ENCODE peak calls at places on chromosomes 6 and 20, in six cellular contexts. M is heart right ventricle, T is ovary, D is Caco-2, O is cardiac fibroblast, G is IMR-90. R is an unnamed sample.

GRCh38 chr6:2218866-2219265 is 26.5 kb downstream of the GMDS start:
- DNase-seq in M (no peak), T (no peak), D (no peak), O (no peak), G (no peak), R (no peak)

GRCh38 chr20:57830515-57830895 is 120.7 kb upstream of the PMEPA1 start:
- DNase-seq in M (no peak), T (no peak), D (no peak), O (no peak), G (no peak), R (no peak)

GRCh38 chr6:106540432-106540831 is 88.9 kb downstream of the RTN4IP1 start:
- DNase-seq in M (no peak), T (no peak), D (no peak), O (no peak), G (no peak), R (no peak)

GRCh38 chr20:57619053-57619831 is 984 bp downstream of the ZBP1 start:
- DNase-seq in M (no peak), T (no peak), D (no peak), O (no peak), G (no peak), R (no peak)

GRCh38 chr6:26118999-26119398 is 31.8 kb downstream of the HFE start:
- DNase-seq in M (no peak), T (no peak), D (no peak), O (peak; percentile 61), G (peak; percentile 74), R (no peak)

GRCh38 chr20:12914804-12915203 is 94.0 kb upstream of the SPTLC3 start:
- DNase-seq in M (no peak), T (no peak), D (no peak), O (no peak), G (no peak), R (no peak)

GRCh38 chr6:148175511-148176188 is 167.0 kb upstream of the SASH1 start:
- DNase-seq in M (no peak), T (no peak), D (no peak), O (peak; percentile 32), G (peak; percentile 46), R (no peak)

GRCh38 chr6:92479821-92480220 is 939.5 kb downstream of the EPHA7 start:
- DNase-seq in M (no peak), T (no peak), D (no peak), O (no peak), G (peak; percentile 0), R (no peak)

GRCh38 chr6:14518515-14519217 is 401.1 kb downstream of the CD83 start:
- DNase-seq in M (no peak), T (no peak), D (no peak), O (peak; percentile 30), G (peak; percentile 12), R (peak; percentile 41)

GRCh38 chr20:60650087-60650486 is 602.0 kb upstream of the CDH4 start:
- DNase-seq in M (no peak), T (no peak), D (no peak), O (no peak), G (no peak), R (no peak)

DNA sequence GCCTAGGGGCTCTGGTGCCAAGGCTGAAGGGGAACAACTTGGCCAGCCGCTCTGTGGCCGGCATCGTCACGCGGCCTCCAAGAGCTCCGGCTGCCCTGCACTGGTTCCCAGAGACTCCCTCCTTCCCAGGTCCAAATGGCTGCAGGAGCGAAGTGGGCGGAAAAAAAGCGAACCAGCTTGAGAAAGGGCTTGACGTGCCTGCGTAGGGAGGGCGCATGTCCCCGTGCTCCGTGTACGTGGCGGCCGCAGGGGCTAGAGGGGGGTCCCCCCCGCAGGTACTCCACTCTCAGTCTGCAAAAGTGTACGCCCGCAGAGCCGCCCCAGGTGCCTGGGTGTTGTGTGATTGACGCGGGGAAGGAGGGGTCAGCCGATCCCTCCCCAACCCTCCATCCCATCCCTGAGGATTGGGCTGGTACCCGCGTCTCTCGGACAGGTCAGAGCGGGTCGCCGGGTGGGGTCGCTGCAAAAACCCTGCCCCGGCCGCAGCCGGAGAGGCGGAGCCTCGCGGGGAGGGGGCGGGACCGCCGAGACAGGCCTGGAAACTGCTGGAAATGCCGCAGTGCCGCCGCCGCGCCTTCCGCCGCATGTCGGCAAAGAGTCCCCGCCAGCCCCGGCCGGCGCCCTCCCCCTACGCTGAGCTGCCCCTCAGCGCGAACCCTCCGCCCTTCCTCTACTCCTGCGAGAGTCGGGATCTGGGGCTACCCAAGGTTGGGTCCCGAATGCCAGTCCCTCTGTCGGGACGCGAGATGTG is 814 bp upstream of the HSP90AB1 start:
- DNase-seq in M (peak; percentile 93), T (peak; percentile 96), D (peak; percentile 96), O (peak; percentile 83), G (peak; percentile 81), R (peak; percentile 98)
- TF ChIP-seq CTCF in M (peak; percentile 60), T (no peak), D (peak; percentile 58), O (no peak), G (peak; percentile 26), R (no peak)

DNA sequence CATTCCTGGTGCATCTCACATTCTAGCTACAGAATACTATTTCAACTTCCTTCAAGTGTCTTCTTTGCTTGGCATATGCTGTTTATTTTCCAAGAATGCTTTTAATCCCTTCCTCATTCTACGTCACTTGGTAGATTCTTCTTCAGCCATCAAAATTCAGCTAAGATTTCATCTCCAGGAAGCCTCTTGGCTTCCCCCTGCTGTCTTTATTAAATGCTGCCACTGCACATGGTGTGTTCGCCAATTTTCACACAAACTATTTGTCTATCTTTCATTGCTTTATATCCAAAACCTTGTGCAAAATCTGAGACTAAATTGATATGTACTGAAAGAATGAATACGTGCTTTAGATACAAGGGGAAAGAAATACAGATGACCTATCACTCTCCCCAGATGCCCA is 253.0 kb downstream of the RFPL4B start:
- DNase-seq in M (no peak), T (no peak), D (no peak), O (no peak), G (no peak), R (no peak)
- TF ChIP-seq CTCF in M (no peak), T (no peak), D (no peak), O (peak; percentile 13), G (peak; percentile 13), R (no peak)

GRCh38 chr6:3665608-3666007 is 85.9 kb downstream of the PXDC1 start:
- DNase-seq in M (no peak), T (no peak), D (no peak), O (no peak), G (no peak), R (no peak)

GRCh38 chr6:3669916-3670315 is 81.6 kb downstream of the PXDC1 start:
- DNase-seq in M (no peak), T (no peak), D (no peak), O (no peak), G (no peak), R (no peak)

GRCh38 chr6:3671382-3671781 is 80.1 kb downstream of the PXDC1 start:
- DNase-seq in M (no peak), T (no peak), D (no peak), O (no peak), G (no peak), R (no peak)
- TF ChIP-seq CTCF in M (no peak), T (no peak), D (no peak), O (no peak), G (no peak), R (no peak)

GRCh38 chr6:17156112-17156921 is 54.5 kb downstream of the STMND1 start:
- DNase-seq in M (no peak), T (peak; percentile 52), D (peak; percentile 70), O (peak; percentile 90), G (peak; percentile 89), R (peak; percentile 70)
- TF ChIP-seq CTCF in M (peak; percentile 84), T (peak; percentile 71), D (peak; percentile 61), O (peak; percentile 63), G (peak; percentile 91), R (peak; percentile 88)

GRCh38 chr6:129774697-129775447 is 64.9 kb upstream of the ARHGAP18 start:
- DNase-seq in M (peak; percentile 41), T (peak; percentile 60), D (peak; percentile 77), O (peak; percentile 90), G (peak; percentile 82), R (peak; percentile 84)
- TF ChIP-seq CTCF in M (peak; percentile 89), T (peak; percentile 81), D (peak; percentile 88), O (peak; percentile 100), G (peak; percentile 92), R (peak; percentile 88)

DNA sequence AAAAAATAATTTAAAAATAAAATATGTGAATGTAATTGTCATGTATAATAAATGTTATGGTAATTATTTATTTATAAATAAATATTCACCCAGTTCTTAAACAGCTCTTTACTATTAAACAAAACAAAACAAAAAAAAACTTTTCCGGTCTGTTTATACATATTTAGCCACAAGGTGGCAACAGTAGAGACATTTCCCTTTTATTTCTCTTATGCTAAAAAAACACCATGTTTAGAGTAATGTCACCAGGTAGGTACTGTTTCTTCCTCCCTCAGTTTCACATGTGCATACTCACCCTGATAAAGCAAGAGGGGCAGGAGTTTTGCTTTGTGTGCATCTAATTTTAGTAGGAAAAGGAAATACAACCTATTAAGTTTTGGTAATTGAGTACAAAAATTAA is 610.4 kb upstream of the IMPG1 start:
- DNase-seq in M (no peak), T (no peak), D (no peak), O (peak; percentile 43), G (peak; percentile 10), R (no peak)
- TF ChIP-seq CTCF in M (peak; percentile 39), T (no peak), D (peak; percentile 30), O (peak; percentile 34), G (peak; percentile 47), R (peak; percentile 75)